ENCODE peak calls at places on chromosomes 3 and 15, in five cellular contexts. T is esophagus squamous epithelium; N is colonic mucosa; D is IMR-90; P is CD4-positive, alpha-beta memory T cell. I is an unnamed sample.

GRCh38 chr3:120894285-120894684 is 13.7 kb upstream of the STXBP5L start:
- DNase-seq in T (no peak), N (peak), D (no peak), P (no peak), I (no peak)

GRCh38 chr3:111338059-111338698 is 203.8 kb upstream of the CD96 start:
- DNase-seq in T (no peak), N (peak), D (peak), P (peak), I (peak)

GRCh38 chr3:55198554-55198953 is 270.7 kb upstream of the LRTM1 start:
- DNase-seq in T (no peak), N (no peak), D (peak), P (no peak), I (no peak)

GRCh38 chr3:151014619-151015018 is 42.1 kb upstream of the CLRN1 start:
- DNase-seq in T (no peak), N (no peak), D (no peak), P (no peak), I (peak)

GRCh38 chr15:63392355-63393009 is 10.8 kb upstream of the CA12 start:
- DNase-seq in T (no peak), N (peak), D (no peak), P (no peak), I (no peak)

GRCh38 chr15:65769482-65769881 is 22.6 kb downstream of the DENND4A start:
- DNase-seq in T (no peak), N (no peak), D (no peak), P (no peak), I (no peak)

GRCh38 chr3:177827517-177828249 is 630.4 kb upstream of the TBL1XR1 start:
- DNase-seq in T (no peak), N (no peak), D (peak), P (no peak), I (peak)

GRCh38 chr3:106533097-106533496 is 664.3 kb upstream of the CBLB start:
- DNase-seq in T (no peak), N (no peak), D (no peak), P (no peak), I (no peak)

GRCh38 chr3:186775999-186776398 is 7.4 kb upstream of the EIF4A2 start:
- DNase-seq in T (no peak), N (no peak), D (no peak), P (no peak), I (no peak)

GRCh38 chr3:13718437-13718836 is 161.4 kb downstream of the WNT7A start:
- DNase-seq in T (no peak), N (peak), D (no peak), P (no peak), I (peak)

GRCh38 chr3:12719984-12720656 is 38.9 kb downstream of the TMEM40 start:
- DNase-seq in T (no peak), N (peak), D (peak), P (peak), I (peak)

GRCh38 chr3:61146010-61146569 is 105.2 kb downstream of the FHIT start:
- DNase-seq in T (no peak), N (no peak), D (no peak), P (no peak), I (no peak)

GRCh38 chr15:80578206-80578595 is 116.9 kb upstream of the ABHD17C start:
- DNase-seq in T (no peak), N (no peak), D (no peak), P (no peak), I (no peak)

GRCh38 chr3:77414881-77415280 is 375.0 kb downstream of the ROBO2 start:
- DNase-seq in T (no peak), N (no peak), D (no peak), P (no peak), I (no peak)

GRCh38 chr3:112685435-112685834 is 44.5 kb upstream of the CCDC80 start:
- DNase-seq in T (no peak), N (no peak), D (peak), P (no peak), I (no peak)

GRCh38 chr15:66882251-66883020 is 180.4 kb downstream of the SMAD6 start:
- DNase-seq in T (no peak), N (peak), D (peak), P (no peak), I (no peak)

GRCh38 chr15:101101676-101102075 is 150.2 kb downstream of the CHSY1 start:
- DNase-seq in T (no peak), N (no peak), D (no peak), P (no peak), I (no peak)

GRCh38 chr15:48855501-48856440 is 22.2 kb upstream of the EID1 start:
- DNase-seq in T (no peak), N (peak), D (peak), P (no peak), I (peak)

GRCh38 chr3:140736863-140737460 is 59.1 kb downstream of the TRIM42 start:
- DNase-seq in T (no peak), N (peak), D (no peak), P (no peak), I (peak)

GRCh38 chr3:159082514-159082913 is 280.7 kb downstream of the MFSD1 start:
- DNase-seq in T (no peak), N (no peak), D (peak), P (no peak), I (no peak)

GRCh38 chr15:86139828-86140227 is 60.2 kb downstream of the AGBL1 start:
- DNase-seq in T (no peak), N (no peak), D (no peak), P (no peak), I (no peak)

GRCh38 chr3:137692803-137693431 is 71.2 kb upstream of the SOX14 start:
- DNase-seq in T (no peak), N (peak), D (no peak), P (no peak), I (no peak)

GRCh38 chr3:61417352-61417751 is 144.0 kb upstream of the PTPRG start:
- DNase-seq in T (no peak), N (no peak), D (no peak), P (no peak), I (no peak)

GRCh38 chr15:37106490-37107001 is 6.2 kb upstream of the MEIS2 start:
- DNase-seq in T (no peak), N (no peak), D (peak), P (no peak), I (peak)

GRCh38 chr15:49135342-49135857 is 20.0 kb downstream of the COPS2 start:
- DNase-seq in T (no peak), N (no peak), D (peak), P (no peak), I (no peak)

GRCh38 chr3:161096771-161097367 is 8.3 kb downstream of the B3GALNT1 start:
- DNase-seq in T (no peak), N (no peak), D (peak), P (peak), I (peak)

GRCh38 chr3:160921020-160921635 is 165.1 kb downstream of the PPM1L start:
- DNase-seq in T (no peak), N (no peak), D (peak), P (no peak), I (peak)

GRCh38 chr3:157107644-157108133 is 52.3 kb downstream of the CCNL1 start:
- DNase-seq in T (no peak), N (no peak), D (no peak), P (no peak), I (no peak)

GRCh38 chr15:57079446-57079845 is 161.0 kb downstream of the TCF12 start:
- DNase-seq in T (no peak), N (no peak), D (no peak), P (no peak), I (no peak)

GRCh38 chr3:183536238-183536880 is 19.1 kb downstream of the KLHL6 start:
- DNase-seq in T (peak), N (no peak), D (no peak), P (no peak), I (no peak)

GRCh38 chr3:183534249-183534648 is 21.3 kb downstream of the KLHL6 start:
- DNase-seq in T (no peak), N (no peak), D (peak), P (no peak), I (no peak)

GRCh38 chr3:183538475-183538874 is 17.0 kb downstream of the KLHL6 start:
- DNase-seq in T (no peak), N (no peak), D (no peak), P (no peak), I (no peak)

GRCh38 chr3:183539821-183540220 is 15.7 kb downstream of the KLHL6 start:
- DNase-seq in T (no peak), N (no peak), D (no peak), P (no peak), I (no peak)

DNA sequence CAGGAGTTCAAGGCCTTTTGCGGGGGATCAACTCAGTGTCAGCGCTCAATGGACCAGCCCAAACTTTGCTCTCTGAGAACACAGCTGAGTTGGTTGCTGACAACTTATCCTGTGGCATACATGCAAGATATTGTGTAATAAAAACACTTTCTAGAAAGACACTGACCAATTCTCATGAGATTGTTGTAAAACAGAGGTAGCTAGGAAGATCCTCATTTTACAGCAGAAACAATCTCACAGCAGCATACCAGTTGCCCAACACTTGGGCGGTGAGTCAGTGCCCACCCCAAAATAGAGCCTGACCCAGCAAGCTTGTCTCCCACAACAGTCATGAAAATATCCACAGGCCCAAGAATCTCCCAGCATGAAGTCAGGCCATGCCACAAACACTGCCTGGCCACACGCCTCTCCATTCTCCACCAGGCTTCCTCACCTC is 18.2 kb downstream of the KLHL6 start:
- DNase-seq in T (no peak), N (no peak), D (peak), P (no peak), I (no peak)
- H3K27ac ChIP-seq in T (no peak), N (no peak), D (no peak), P (no peak), I (peak)

GRCh38 chr15:90914240-90915080 is 11.4 kb downstream of the MAN2A2 start:
- DNase-seq in T (no peak), N (no peak), D (no peak), P (no peak), I (no peak)
- H3K27ac ChIP-seq in T (no peak), N (no peak), D (no peak), P (no peak), I (peak)

DNA sequence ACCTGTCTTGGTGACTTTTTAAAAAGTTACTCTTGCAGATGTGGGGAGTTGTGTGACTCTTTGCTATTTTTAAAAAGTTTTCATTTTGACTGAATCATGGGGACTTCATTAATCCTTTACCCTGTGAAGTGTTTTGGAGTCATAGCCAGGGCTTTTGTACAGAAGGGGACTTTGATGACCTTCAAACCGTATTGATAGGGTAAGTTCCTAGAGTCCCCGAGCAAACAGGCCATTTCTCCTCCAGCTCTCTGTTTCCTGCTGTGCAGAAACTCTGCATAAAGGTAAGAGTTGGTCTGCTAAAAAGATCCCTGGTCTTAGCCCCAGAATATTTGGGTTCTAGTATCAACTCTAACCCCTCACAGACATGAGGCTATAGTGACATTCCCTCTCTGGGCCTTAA is 170.8 kb upstream of the BCL6 start:
- DNase-seq in T (no peak), N (no peak), D (no peak), P (no peak), I (no peak)
- H3K27ac ChIP-seq in T (peak), N (no peak), D (no peak), P (no peak), I (no peak)

DNA sequence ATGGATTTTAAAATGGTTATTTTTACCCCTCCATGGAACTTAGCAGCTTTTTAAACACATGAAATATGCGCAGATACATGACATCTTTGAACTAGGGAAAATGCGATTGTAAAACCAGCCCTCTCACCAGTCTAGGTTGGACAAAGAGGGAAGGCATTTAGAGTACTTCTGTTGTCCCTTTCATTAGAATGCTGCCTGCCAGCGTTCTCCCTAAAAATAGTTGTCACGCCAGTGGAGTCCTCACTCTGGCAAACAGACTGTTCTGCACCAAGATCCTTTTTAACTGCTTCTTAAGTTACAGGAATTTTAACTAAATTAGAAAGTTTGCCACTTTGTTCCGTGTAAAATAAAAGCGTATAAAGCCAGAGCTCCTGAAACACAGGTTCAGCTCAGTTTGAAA is 295.3 kb downstream of the VPS13C start:
- DNase-seq in T (no peak), N (no peak), D (no peak), P (no peak), I (no peak)
- H3K27ac ChIP-seq in T (no peak), N (no peak), D (no peak), P (no peak), I (no peak)

I was measured in small intestine.